ENCODE peak calls at places on chromosomes 2 and 18, in nine cellular contexts. A is epithelial cell of esophagus, R is cardiac fibroblast, C is NB4, U is chondrocyte, Q is B cell, M is glutamatergic neuron, V is suprapubic skin, J is endothelial cell. N is an unnamed sample.

GRCh38 chr2:68225119-68225632 is 27.2 kb downstream of the PPP3R1 start:
- DNase-seq in A (peak), Q (peak), R (peak), M (peak), C (peak), U (no peak), J (peak), V (no peak), N (no peak)

GRCh38 chr2:20657522-20658235 is 6.8 kb upstream of the HS1BP3 start:
- DNase-seq in V (no peak), A (no peak), Q (no peak), U (peak), M (no peak), R (no peak), C (no peak), J (no peak), N (no peak)

GRCh38 chr2:175111200-175111657 is 56.8 kb downstream of the ATF2 start:
- DNase-seq in R (peak), A (peak), J (no peak), Q (no peak), M (no peak), U (no peak), C (peak), V (no peak), N (no peak)

GRCh38 chr2:156601840-156602551 is 165.8 kb downstream of the GPD2 start:
- DNase-seq in C (no peak), V (no peak), J (no peak), A (no peak), M (no peak), R (no peak), Q (no peak), U (no peak), N (no peak)

GRCh38 chr2:54850171-54851122 is 127.0 kb downstream of the EML6 start:
- DNase-seq in M (no peak), A (peak), U (no peak), Q (no peak), C (no peak), V (no peak), J (no peak), R (no peak), N (no peak)

GRCh38 chr2:101524811-101525430 is 50.0 kb upstream of the RFX8 start:
- DNase-seq in V (no peak), R (no peak), Q (no peak), J (no peak), M (no peak), A (peak), C (peak), U (no peak), N (no peak)

GRCh38 chr2:120712180-120712678 is 23.4 kb upstream of the GLI2 start:
- DNase-seq in U (no peak), V (no peak), J (no peak), A (no peak), Q (no peak), C (no peak), M (peak), R (no peak), N (no peak)

GRCh38 chr2:159902722-159903121 is 104.7 kb upstream of the CD302 start:
- DNase-seq in Q (no peak), R (no peak), A (no peak), V (no peak), J (no peak), M (no peak), U (no peak), C (no peak), N (no peak)

GRCh38 chr2:100401268-100401667 is 16.2 kb downstream of the CHST10 start:
- DNase-seq in Q (no peak), M (no peak), U (no peak), A (no peak), V (no peak), R (no peak), C (no peak), J (no peak), N (no peak)

GRCh38 chr2:200943527-200944120 is 19.8 kb downstream of the ORC2 start:
- DNase-seq in J (no peak), C (no peak), U (no peak), Q (no peak), A (no peak), V (no peak), M (no peak), R (no peak), N (no peak)

GRCh38 chr2:83782122-83782521 is 677.0 kb downstream of the SUCLG1 start:
- DNase-seq in R (no peak), V (no peak), C (peak), J (no peak), Q (no peak), M (no peak), A (peak), U (no peak), N (no peak)

GRCh38 chr2:48148841-48149240 is 242.5 kb upstream of the FBXO11 start:
- DNase-seq in Q (no peak), U (no peak), V (no peak), A (no peak), C (no peak), R (no peak), J (no peak), M (no peak), N (no peak)

GRCh38 chr18:6921571-6921970 is 192.1 kb downstream of the ARHGAP28 start:
- DNase-seq in M (no peak), J (no peak), C (no peak), U (no peak), A (no peak), V (no peak), Q (no peak), R (no peak), N (no peak)

GRCh38 chr2:33531345-33532059 is 55.1 kb downstream of the RASGRP3 start:
- DNase-seq in U (no peak), V (no peak), R (peak), J (no peak), C (no peak), M (no peak), Q (no peak), A (peak), N (no peak)

GRCh38 chr2:240957656-240958365 is 40.6 kb upstream of the SNED1 start:
- DNase-seq in R (no peak), J (no peak), C (no peak), Q (peak), M (no peak), V (no peak), A (no peak), U (no peak), N (peak)

GRCh38 chr2:69217333-69218080 is 169.5 kb downstream of the GFPT1 start:
- DNase-seq in C (no peak), J (no peak), M (no peak), Q (no peak), U (no peak), R (no peak), V (no peak), A (no peak), N (no peak)

GRCh38 chr2:152407204-152407721 is 72.3 kb downstream of the FMNL2 start:
- DNase-seq in R (peak), A (peak), M (peak), Q (no peak), J (peak), U (no peak), V (no peak), C (no peak), N (no peak)

GRCh38 chr2:17441790-17442189 is 76.5 kb downstream of the RAD51AP2 start:
- DNase-seq in U (no peak), Q (no peak), J (no peak), C (no peak), M (no peak), V (no peak), R (no peak), A (peak), N (no peak)

GRCh38 chr18:69770206-69770605 is 177.5 kb downstream of the CD226 start:
- DNase-seq in A (no peak), V (no peak), M (no peak), R (no peak), C (no peak), U (no peak), J (no peak), Q (no peak), N (no peak)

GRCh38 chr2:62706721-62707516 is 1.4 kb downstream of the EHBP1 start:
- DNase-seq in C (peak), V (no peak), R (no peak), M (no peak), Q (no peak), U (no peak), J (no peak), A (peak), N (no peak)

GRCh38 chr2:238947920-238948710 is 100.2 kb downstream of the TWIST2 start:
- DNase-seq in M (no peak), A (peak), J (peak), V (peak), C (peak), U (no peak), Q (no peak), R (peak), N (no peak)

GRCh38 chr2:113124181-113124961 is 3.0 kb upstream of the IL1RN start:
- DNase-seq in R (peak), C (peak), J (no peak), U (no peak), Q (no peak), A (peak), M (no peak), V (no peak), N (no peak)

GRCh38 chr2:105110295-105110829 is 72.5 kb downstream of the MRPS9 start:
- DNase-seq in R (no peak), J (no peak), V (no peak), Q (no peak), M (no peak), C (no peak), A (no peak), U (no peak), N (no peak)

GRCh38 chr18:75110311-75110710 is 98.6 kb downstream of the PTGR3 start:
- DNase-seq in V (no peak), Q (no peak), M (no peak), U (no peak), J (peak), R (no peak), A (no peak), C (no peak), N (no peak)

GRCh38 chr2:167294031-167294774 is 405.9 kb downstream of the XIRP2 start:
- DNase-seq in C (no peak), V (no peak), U (peak), Q (no peak), R (peak), J (peak), M (peak), A (peak), N (no peak)

GRCh38 chr18:23495723-23496440 is 7.4 kb upstream of the RMC1 start:
- DNase-seq in C (no peak), Q (no peak), R (no peak), M (no peak), J (no peak), V (no peak), U (no peak), A (peak), N (no peak)

GRCh38 chr18:73409242-73409641 is 541.5 kb upstream of the NETO1 start:
- DNase-seq in J (no peak), Q (no peak), C (no peak), A (no peak), R (peak), V (no peak), M (no peak), U (no peak), N (no peak)

GRCh38 chr2:192194866-192195547 is at the start of gene TMEFF2:
- DNase-seq in M (peak), U (peak), R (peak), J (peak), C (no peak), A (peak), Q (no peak), V (peak), N (peak)
- TF ChIP-seq CTCF in M (peak), U (peak), R (peak), J (peak), C (no peak), A (no peak), Q (no peak), V (no peak), N (peak)

DNA sequence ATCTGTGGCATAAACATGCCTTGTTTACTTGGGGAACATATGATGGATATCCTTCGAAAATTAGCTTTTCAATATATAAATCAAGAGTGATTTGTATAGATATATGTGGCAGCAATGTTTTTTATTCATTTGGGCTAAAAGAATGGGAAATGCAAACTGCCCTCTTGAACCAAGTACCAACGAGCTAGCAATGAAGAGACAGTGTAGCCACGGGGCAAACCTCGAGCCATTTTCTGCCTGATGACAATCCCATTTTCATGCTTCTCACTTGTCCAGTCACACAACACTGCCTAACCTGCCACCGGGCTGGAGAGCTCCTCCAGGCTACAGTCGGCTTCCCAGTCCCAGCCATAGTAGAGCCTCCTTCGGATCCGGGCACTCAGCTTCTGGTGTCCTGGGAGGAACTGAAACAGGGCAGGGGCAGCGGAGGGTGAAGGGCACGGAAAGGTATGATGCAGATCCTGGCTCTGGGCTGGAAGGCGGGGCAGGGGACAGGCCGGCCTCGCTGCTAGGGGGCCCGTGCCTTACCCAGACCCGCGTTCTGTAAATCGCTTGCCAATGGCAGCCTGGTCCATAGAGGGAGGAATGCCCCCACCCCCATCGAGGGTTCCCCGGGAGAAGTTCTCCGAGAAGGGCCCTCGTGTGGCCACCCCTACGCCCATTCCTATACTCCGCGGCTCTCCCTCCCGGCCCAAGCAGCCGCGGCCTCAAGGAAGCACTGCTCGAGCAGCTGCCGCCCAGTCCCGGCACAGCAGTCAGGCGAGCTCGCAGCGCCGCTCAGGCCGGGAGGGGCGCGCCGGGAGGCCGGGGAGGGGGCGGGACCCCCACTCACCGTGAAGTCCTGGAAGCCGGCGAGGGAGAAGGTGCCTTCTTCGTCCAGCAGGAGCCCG is 552 bp downstream of the CNPPD1 start:
- DNase-seq in Q (peak), A (peak), C (peak), R (peak), M (peak), U (no peak), J (no peak), V (no peak), N (peak)
- TF ChIP-seq CTCF in Q (no peak), A (peak), C (no peak), R (no peak), M (no peak), U (peak), J (no peak), V (no peak), N (peak)

GRCh38 chr2:45612265-45612664 is 1.2 kb upstream of the SRBD1 start:
- DNase-seq in R (no peak), Q (no peak), M (no peak), A (peak), V (no peak), U (no peak), J (no peak), C (no peak), N (no peak)

GRCh38 chr2:45606801-45607200 is 4.3 kb downstream of the SRBD1 start:
- DNase-seq in C (no peak), A (no peak), J (no peak), Q (no peak), V (no peak), M (no peak), U (no peak), R (no peak), N (no peak)

GRCh38 chr2:45610281-45611019 is 617 bp downstream of the SRBD1 start:
- DNase-seq in C (peak), U (no peak), A (peak), R (peak), J (peak), V (no peak), M (peak), Q (peak), N (no peak)

GRCh38 chr2:45611020-45611737 is at the start of gene SRBD1:
- DNase-seq in U (peak), A (peak), R (peak), V (peak), Q (peak), M (peak), J (peak), C (peak), N (peak)

GRCh38 chr2:45607701-45608100 is 3.4 kb downstream of the SRBD1 start:
- DNase-seq in M (no peak), C (peak), Q (no peak), V (no peak), U (no peak), J (peak), R (peak), A (peak), N (no peak)
- TF ChIP-seq CTCF in M (peak), C (peak), Q (no peak), V (peak), U (peak), J (peak), R (peak), A (peak), N (peak)

GRCh38 chr18:61893971-61894750 is 1.4 kb upstream of the RNF152 start:
- DNase-seq in M (peak), C (peak), R (peak), Q (no peak), U (peak), J (peak), V (peak), A (peak), N (peak)
- TF ChIP-seq CTCF in M (no peak), C (no peak), R (no peak), Q (no peak), U (peak), J (no peak), V (no peak), A (peak), N (no peak)